ENCODE peak calls at places on chromosome 17, in seven cellular contexts. One of them, this sample, is unnamed.

GRCh38 chr17:59767176-59767575 is 59.7 kb downstream of the VMP1 start:
- DNase-seq in B cell: no peak
- DNase-seq in IMR-90: no peak
- DNase-seq in RWPE2: no peak
- DNase-seq in cardiac fibroblast: peak
- DNase-seq in H9: no peak
- DNase-seq in nephron progenitor cell: no peak
- DNase-seq in this sample: no peak

GRCh38 chr17:20127660-20128413 is 118.7 kb downstream of the SPECC1 start:
- DNase-seq in B cell: no peak
- DNase-seq in IMR-90: peak
- DNase-seq in RWPE2: no peak
- DNase-seq in cardiac fibroblast: peak
- DNase-seq in H9: no peak
- DNase-seq in nephron progenitor cell: no peak
- DNase-seq in this sample: no peak

GRCh38 chr17:63450551-63450950 is 4.4 kb upstream of the CYB561 start:
- DNase-seq in B cell: no peak
- DNase-seq in IMR-90: peak
- DNase-seq in RWPE2: no peak
- DNase-seq in cardiac fibroblast: peak
- DNase-seq in H9: no peak
- DNase-seq in nephron progenitor cell: peak
- DNase-seq in this sample: no peak

GRCh38 chr17:77315010-77315409 is 174.2 kb downstream of the SEC14L1 start:
- DNase-seq in B cell: no peak
- DNase-seq in IMR-90: no peak
- DNase-seq in RWPE2: peak
- DNase-seq in cardiac fibroblast: no peak
- DNase-seq in H9: no peak
- DNase-seq in nephron progenitor cell: no peak
- DNase-seq in this sample: no peak

GRCh38 chr17:14448816-14449215 is 147.9 kb downstream of the HS3ST3B1 start:
- DNase-seq in B cell: no peak
- DNase-seq in IMR-90: no peak
- DNase-seq in RWPE2: no peak
- DNase-seq in cardiac fibroblast: no peak
- DNase-seq in H9: no peak
- DNase-seq in nephron progenitor cell: no peak
- DNase-seq in this sample: no peak

GRCh38 chr17:10196384-10196783 is 2.0 kb downstream of the GAS7 start:
- DNase-seq in B cell: no peak
- DNase-seq in IMR-90: no peak
- DNase-seq in RWPE2: no peak
- DNase-seq in cardiac fibroblast: no peak
- DNase-seq in H9: no peak
- DNase-seq in nephron progenitor cell: no peak
- DNase-seq in this sample: no peak

GRCh38 chr17:15436399-15437369 is 30.7 kb downstream of the CDRT4 start:
- DNase-seq in B cell: peak
- DNase-seq in IMR-90: peak
- DNase-seq in RWPE2: no peak
- DNase-seq in cardiac fibroblast: peak
- DNase-seq in H9: peak
- DNase-seq in nephron progenitor cell: no peak
- DNase-seq in this sample: peak

GRCh38 chr17:55727275-55727674 is 4.6 kb upstream of the TMEM100 start:
- DNase-seq in B cell: no peak
- DNase-seq in IMR-90: no peak
- DNase-seq in RWPE2: no peak
- DNase-seq in cardiac fibroblast: no peak
- DNase-seq in H9: no peak
- DNase-seq in nephron progenitor cell: no peak
- DNase-seq in this sample: no peak

GRCh38 chr17:41762841-41763240 is 23.7 kb downstream of the JUP start:
- DNase-seq in B cell: no peak
- DNase-seq in IMR-90: no peak
- DNase-seq in RWPE2: no peak
- DNase-seq in cardiac fibroblast: no peak
- DNase-seq in H9: no peak
- DNase-seq in nephron progenitor cell: no peak
- DNase-seq in this sample: no peak

GRCh38 chr17:42112552-42113176 is at the start of gene DHX58:
- DNase-seq in B cell: peak
- DNase-seq in IMR-90: peak
- DNase-seq in RWPE2: no peak
- DNase-seq in cardiac fibroblast: peak
- DNase-seq in H9: no peak
- DNase-seq in nephron progenitor cell: no peak
- DNase-seq in this sample: no peak

GRCh38 chr17:55314061-55314783 is 49.5 kb downstream of the HLF start:
- DNase-seq in B cell: no peak
- DNase-seq in IMR-90: no peak
- DNase-seq in RWPE2: no peak
- DNase-seq in cardiac fibroblast: no peak
- DNase-seq in H9: no peak
- DNase-seq in nephron progenitor cell: no peak
- DNase-seq in this sample: no peak

GRCh38 chr17:4610656-4611055 is 26.3 kb downstream of the SMTNL2 start:
- DNase-seq in B cell: no peak
- DNase-seq in IMR-90: no peak
- DNase-seq in RWPE2: no peak
- DNase-seq in cardiac fibroblast: no peak
- DNase-seq in H9: no peak
- DNase-seq in nephron progenitor cell: no peak
- DNase-seq in this sample: no peak

GRCh38 chr17:47227862-47228261 is 18.7 kb downstream of the MYL4 start:
- DNase-seq in B cell: no peak
- DNase-seq in IMR-90: no peak
- DNase-seq in RWPE2: no peak
- DNase-seq in cardiac fibroblast: no peak
- DNase-seq in H9: no peak
- DNase-seq in nephron progenitor cell: no peak
- DNase-seq in this sample: no peak

GRCh38 chr17:45131616-45132301 is 556 bp downstream of the PLCD3 start:
- DNase-seq in B cell: peak
- DNase-seq in IMR-90: no peak
- DNase-seq in RWPE2: no peak
- DNase-seq in cardiac fibroblast: peak
- DNase-seq in H9: peak
- DNase-seq in nephron progenitor cell: peak
- DNase-seq in this sample: peak

GRCh38 chr17:41959336-41960095 is 7.1 kb upstream of the CNP start:
- DNase-seq in B cell: no peak
- DNase-seq in IMR-90: peak
- DNase-seq in RWPE2: no peak
- DNase-seq in cardiac fibroblast: peak
- DNase-seq in H9: peak
- DNase-seq in nephron progenitor cell: peak
- DNase-seq in this sample: peak

GRCh38 chr17:56727876-56728617 is 105.7 kb downstream of the C17orf67 start:
- DNase-seq in B cell: no peak
- DNase-seq in IMR-90: no peak
- DNase-seq in RWPE2: no peak
- DNase-seq in cardiac fibroblast: no peak
- DNase-seq in H9: no peak
- DNase-seq in nephron progenitor cell: no peak
- DNase-seq in this sample: no peak

GRCh38 chr17:61538480-61538879 is 52.5 kb downstream of the NACA2 start:
- DNase-seq in B cell: no peak
- DNase-seq in IMR-90: no peak
- DNase-seq in RWPE2: no peak
- DNase-seq in cardiac fibroblast: no peak
- DNase-seq in H9: no peak
- DNase-seq in nephron progenitor cell: no peak
- DNase-seq in this sample: no peak

GRCh38 chr17:81135503-81136283 is 29.6 kb upstream of the PVALEF start:
- DNase-seq in B cell: no peak
- DNase-seq in IMR-90: no peak
- DNase-seq in RWPE2: no peak
- DNase-seq in cardiac fibroblast: no peak
- DNase-seq in H9: no peak
- DNase-seq in nephron progenitor cell: no peak
- DNase-seq in this sample: no peak

GRCh38 chr17:7220593-7221280 is 999 bp downstream of the ACADVL start:
- DNase-seq in B cell: peak
- DNase-seq in IMR-90: peak
- DNase-seq in RWPE2: no peak
- DNase-seq in cardiac fibroblast: peak
- DNase-seq in H9: peak
- DNase-seq in nephron progenitor cell: no peak
- DNase-seq in this sample: peak
- TF ChIP-seq CTCF in B cell: peak
- TF ChIP-seq CTCF in IMR-90: peak
- TF ChIP-seq CTCF in RWPE2: peak
- TF ChIP-seq CTCF in cardiac fibroblast: peak
- TF ChIP-seq CTCF in H9: peak
- TF ChIP-seq CTCF in nephron progenitor cell: peak
- TF ChIP-seq CTCF in this sample: no peak

DNA sequence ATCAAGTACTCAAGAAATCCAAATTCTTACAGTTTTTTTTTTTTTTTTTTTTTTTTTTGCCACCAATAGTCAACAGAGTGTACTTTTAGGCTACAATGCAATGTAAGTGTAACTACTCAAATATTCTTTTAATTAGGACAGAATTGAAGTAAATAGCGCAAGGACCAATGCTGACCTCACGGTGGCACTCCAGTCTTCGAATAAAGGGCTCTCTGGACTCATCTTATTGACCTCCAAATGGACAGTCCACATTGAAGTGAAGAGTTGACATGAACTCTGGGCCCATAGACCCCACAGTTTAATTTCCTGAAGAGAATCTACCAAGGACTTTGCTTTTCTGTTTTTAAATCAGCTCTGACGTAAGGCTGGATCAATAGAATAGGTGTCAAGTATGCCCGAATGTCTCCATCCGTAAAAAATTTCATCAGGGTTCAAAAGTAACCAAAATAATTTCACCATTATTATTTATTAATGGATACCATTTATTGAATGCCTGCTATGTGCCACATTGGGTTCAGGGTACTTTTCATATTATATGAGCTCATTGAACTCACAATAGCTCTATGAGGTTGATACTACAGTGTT is 7.3 kb upstream of the DDX52 start:
- DNase-seq in B cell: no peak
- DNase-seq in IMR-90: peak
- DNase-seq in RWPE2: no peak
- DNase-seq in cardiac fibroblast: peak
- DNase-seq in H9: peak
- DNase-seq in nephron progenitor cell: peak
- DNase-seq in this sample: peak
- TF ChIP-seq CTCF in B cell: no peak
- TF ChIP-seq CTCF in IMR-90: peak
- TF ChIP-seq CTCF in RWPE2: peak
- TF ChIP-seq CTCF in cardiac fibroblast: peak
- TF ChIP-seq CTCF in H9: peak
- TF ChIP-seq CTCF in nephron progenitor cell: peak
- TF ChIP-seq CTCF in this sample: peak

DNA sequence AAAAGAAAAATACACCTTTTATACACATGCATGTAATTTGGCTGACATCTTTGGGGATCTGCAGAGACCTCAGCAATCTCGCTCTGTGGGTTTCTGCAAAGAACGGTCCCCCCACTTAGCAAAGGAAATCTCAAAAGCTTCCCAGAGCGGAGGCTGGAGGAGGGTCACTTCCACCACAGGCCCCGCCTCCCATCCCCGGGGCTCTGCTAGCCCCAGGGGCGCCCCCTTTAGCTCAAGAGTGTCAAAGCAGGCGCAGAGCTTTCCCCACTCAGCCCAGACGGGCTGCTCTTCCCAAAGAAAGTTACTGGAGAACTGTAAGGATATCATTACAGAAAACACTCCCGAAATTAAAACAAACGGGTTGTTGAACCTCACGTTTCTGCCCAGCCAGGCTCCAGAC is 11.4 kb downstream of the SLC13A5 start:
- DNase-seq in B cell: peak
- DNase-seq in IMR-90: no peak
- DNase-seq in RWPE2: no peak
- DNase-seq in cardiac fibroblast: peak
- DNase-seq in H9: peak
- DNase-seq in nephron progenitor cell: peak
- DNase-seq in this sample: peak
- TF ChIP-seq CTCF in B cell: peak
- TF ChIP-seq CTCF in IMR-90: peak
- TF ChIP-seq CTCF in RWPE2: no peak
- TF ChIP-seq CTCF in cardiac fibroblast: peak
- TF ChIP-seq CTCF in H9: peak
- TF ChIP-seq CTCF in nephron progenitor cell: peak
- TF ChIP-seq CTCF in this sample: peak

GRCh38 chr17:82440991-82441627 is 9.4 kb downstream of the CYBC1 start:
- DNase-seq in B cell: no peak
- DNase-seq in IMR-90: no peak
- DNase-seq in RWPE2: no peak
- DNase-seq in cardiac fibroblast: no peak
- DNase-seq in H9: no peak
- DNase-seq in nephron progenitor cell: no peak
- DNase-seq in this sample: no peak

GRCh38 chr17:82444284-82444893 is 6.2 kb downstream of the CYBC1 start:
- DNase-seq in B cell: no peak
- DNase-seq in IMR-90: no peak
- DNase-seq in RWPE2: no peak
- DNase-seq in cardiac fibroblast: no peak
- DNase-seq in H9: no peak
- DNase-seq in nephron progenitor cell: no peak
- DNase-seq in this sample: no peak

GRCh38 chr17:82443465-82444283 is 6.9 kb downstream of the CYBC1 start:
- DNase-seq in B cell: no peak
- DNase-seq in IMR-90: no peak
- DNase-seq in RWPE2: no peak
- DNase-seq in cardiac fibroblast: no peak
- DNase-seq in H9: no peak
- DNase-seq in nephron progenitor cell: no peak
- DNase-seq in this sample: no peak

GRCh38 chr17:82441686-82442487 is 8.7 kb downstream of the CYBC1 start:
- DNase-seq in B cell: peak
- DNase-seq in IMR-90: no peak
- DNase-seq in RWPE2: no peak
- DNase-seq in cardiac fibroblast: no peak
- DNase-seq in H9: peak
- DNase-seq in nephron progenitor cell: no peak
- DNase-seq in this sample: no peak

DNA sequence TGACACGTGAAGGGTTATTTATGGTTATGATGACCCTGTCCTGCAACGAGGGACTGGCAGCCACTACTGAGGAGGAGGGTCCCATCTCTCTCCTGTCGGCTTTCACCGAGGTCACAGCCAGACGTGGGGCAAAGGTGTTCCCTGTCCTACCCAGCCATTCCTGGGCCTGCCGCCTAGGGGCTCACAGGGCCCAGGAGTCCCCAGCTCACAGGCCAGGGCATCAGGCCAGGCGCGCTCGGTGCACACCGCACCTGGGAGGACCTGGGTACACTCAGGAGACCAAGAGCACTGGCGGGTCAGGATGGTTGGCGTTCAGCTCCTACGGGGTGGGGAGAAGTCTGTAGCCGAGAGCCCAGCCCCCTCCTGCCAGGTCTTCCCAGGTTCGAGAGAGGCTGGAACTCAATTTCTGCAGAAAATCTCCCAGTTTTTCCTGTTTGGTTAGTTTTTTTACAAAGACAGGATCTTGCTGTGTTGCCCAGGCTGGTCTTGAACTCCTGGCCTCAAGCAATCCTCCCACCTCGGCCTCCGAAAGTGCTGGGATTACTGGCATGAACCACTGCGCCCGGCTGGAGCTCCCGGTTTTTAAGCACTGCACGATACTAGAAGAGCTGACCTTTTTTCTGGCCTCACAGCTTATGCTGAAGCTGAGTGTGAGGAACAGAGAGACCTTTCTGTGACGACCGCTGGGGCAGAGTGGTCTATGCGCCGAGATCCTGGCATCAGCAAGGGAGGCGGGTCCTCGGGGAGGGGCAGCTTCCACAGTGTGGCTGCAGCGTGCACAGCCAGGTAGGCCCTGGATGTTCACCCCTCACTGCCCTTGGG is 7.7 kb downstream of the CYBC1 start:
- DNase-seq in B cell: no peak
- DNase-seq in IMR-90: no peak
- DNase-seq in RWPE2: no peak
- DNase-seq in cardiac fibroblast: no peak
- DNase-seq in H9: peak
- DNase-seq in nephron progenitor cell: no peak
- DNase-seq in this sample: no peak
- TF ChIP-seq CTCF in B cell: no peak
- TF ChIP-seq CTCF in IMR-90: no peak
- TF ChIP-seq CTCF in RWPE2: no peak
- TF ChIP-seq CTCF in cardiac fibroblast: no peak
- TF ChIP-seq CTCF in H9: no peak
- TF ChIP-seq CTCF in nephron progenitor cell: no peak
- TF ChIP-seq CTCF in this sample: no peak